ENCODE peak calls at places on chromosomes 5 and 9, in seven cellular contexts. C, A, K, L, Q, M and P are unnamed samples.

GRCh38 chr5:37831821-37832524 is 7.9 kb downstream of the GDNF start:
- DNase-seq in C (no peak), L (no peak), M (no peak), A (no peak), K (no peak), Q (no peak), P (no peak)

GRCh38 chr5:137264041-137264440 is 235.1 kb downstream of the SPOCK1 start:
- DNase-seq in C (no peak), A (no peak), Q (no peak), K (no peak), M (no peak), L (no peak), P (no peak)

GRCh38 chr9:120009856-120010255 is 570.1 kb downstream of the CDK5RAP2 start:
- DNase-seq in K (peak), A (no peak), C (no peak), M (no peak), L (no peak), Q (no peak), P (no peak)

GRCh38 chr9:70472268-70473249 is 58.1 kb upstream of the KLF9 start:
- DNase-seq in M (no peak), C (no peak), L (no peak), Q (no peak), A (no peak), K (no peak), P (no peak)

GRCh38 chr5:179170606-179171005 is 110.4 kb downstream of the ZNF354C start:
- DNase-seq in Q (peak), C (no peak), K (no peak), L (no peak), M (no peak), A (no peak), P (no peak)

GRCh38 chr5:31854181-31854624 is 215.3 kb downstream of the PDZD2 start:
- DNase-seq in L (no peak), K (no peak), Q (peak), M (no peak), C (peak), A (no peak), P (peak)

GRCh38 chr9:120925535-120926396 is 830 bp downstream of the TRAF1 start:
- DNase-seq in K (no peak), C (peak), Q (no peak), A (no peak), L (peak), M (peak), P (peak)

GRCh38 chr5:56025303-56025885 is 30.6 kb upstream of the IL6ST start:
- DNase-seq in C (peak), Q (no peak), A (no peak), L (no peak), K (no peak), M (no peak), P (peak)

GRCh38 chr9:93154293-93154903 is 20.3 kb upstream of the NINJ1 start:
- DNase-seq in C (no peak), M (no peak), A (peak), Q (no peak), L (no peak), K (no peak), P (peak)

GRCh38 chr9:98995059-98995665 is 51.5 kb downstream of the COL15A1 start:
- DNase-seq in C (peak), A (no peak), M (no peak), Q (no peak), K (peak), L (no peak), P (no peak)

GRCh38 chr9:35510745-35511428 is 21.0 kb downstream of the RUSC2 start:
- DNase-seq in A (no peak), C (peak), L (peak), Q (no peak), K (peak), M (no peak), P (peak)

GRCh38 chr5:173308226-173308625 is 20.0 kb downstream of the STC2 start:
- DNase-seq in A (no peak), C (no peak), L (no peak), K (no peak), Q (no peak), M (no peak), P (no peak)

GRCh38 chr5:102902647-102903046 is 147.5 kb downstream of the PAM start:
- DNase-seq in A (no peak), K (no peak), C (no peak), L (no peak), M (no peak), Q (no peak), P (no peak)

GRCh38 chr5:15008476-15008875 is 136.9 kb upstream of the ANKH start:
- DNase-seq in A (no peak), L (peak), K (peak), C (peak), Q (peak), M (no peak), P (peak)

GRCh38 chr9:90433398-90433890 is 209.2 kb downstream of the DIRAS2 start:
- DNase-seq in C (peak), A (no peak), Q (no peak), L (no peak), K (peak), M (no peak), P (peak)

GRCh38 chr5:7261049-7261448 is 134.9 kb upstream of the ADCY2 start:
- DNase-seq in Q (no peak), A (no peak), L (no peak), C (no peak), M (peak), K (no peak), P (peak)

GRCh38 chr5:158519433-158520025 is 580.2 kb downstream of the EBF1 start:
- DNase-seq in C (no peak), K (no peak), Q (no peak), L (no peak), M (no peak), A (no peak), P (no peak)

GRCh38 chr5:132830436-132831094 is at the start of gene SHROOM1:
- DNase-seq in C (peak), L (peak), A (no peak), K (peak), Q (peak), M (peak), P (peak)

GRCh38 chr9:113590991-113591898 is 127.7 kb downstream of the RGS3 start:
- DNase-seq in C (peak), K (peak), L (peak), Q (peak), A (peak), M (peak), P (peak)

GRCh38 chr9:124126571-124127289 is 115.2 kb downstream of the LHX2 start:
- DNase-seq in L (peak), Q (peak), C (peak), M (peak), K (peak), A (peak), P (peak)

GRCh38 chr5:111453747-111454146 is 58.6 kb downstream of the STARD4 start:
- DNase-seq in M (no peak), L (peak), Q (no peak), A (no peak), K (no peak), C (peak), P (peak)

GRCh38 chr5:34487202-34487879 is 168.8 kb upstream of the RAI14 start:
- DNase-seq in Q (no peak), K (peak), A (no peak), M (no peak), C (peak), L (peak), P (peak)

GRCh38 chr5:39100851-39101396 is 26.7 kb upstream of the RICTOR start:
- DNase-seq in Q (no peak), M (no peak), C (peak), L (peak), K (no peak), A (no peak), P (peak)

GRCh38 chr5:168851902-168852321 is 272.7 kb upstream of the PANK3 start:
- DNase-seq in A (no peak), C (peak), M (peak), L (peak), Q (no peak), K (no peak), P (peak)

GRCh38 chr5:143318270-143318669 is 85.2 kb downstream of the NR3C1 start:
- DNase-seq in Q (no peak), L (no peak), A (no peak), K (no peak), C (no peak), M (no peak), P (no peak)

GRCh38 chr5:167294861-167295685 is 996.4 kb upstream of the WWC1 start:
- DNase-seq in L (peak), A (no peak), K (no peak), C (peak), M (no peak), Q (no peak), P (peak)

GRCh38 chr5:167180899-167181298 is 1110.5 kb upstream of the WWC1 start:
- DNase-seq in A (no peak), M (no peak), C (no peak), L (no peak), Q (no peak), K (no peak), P (no peak)

GRCh38 chr5:122492675-122493074 is 180.6 kb downstream of the SNCAIP start:
- DNase-seq in L (no peak), A (no peak), M (peak), K (no peak), Q (no peak), C (peak), P (peak)

GRCh38 chr5:65938256-65938655 is 11.9 kb downstream of the ERBIN start:
- DNase-seq in A (no peak), K (no peak), M (peak), Q (no peak), C (no peak), L (no peak), P (no peak)

GRCh38 chr9:109252291-109252690 is 68.6 kb downstream of the EPB41L4B start:
- DNase-seq in K (no peak), C (no peak), M (no peak), L (no peak), A (no peak), Q (no peak), P (no peak)

GRCh38 chr9:136572003-136572595 is 26.3 kb upstream of the NOTCH1 start:
- DNase-seq in Q (no peak), L (peak), K (no peak), C (peak), M (no peak), A (no peak), P (no peak)